ENCODE peak calls at places on chromosomes 16 and 17, in eight cellular contexts. One of them, this sample, is unnamed.

GRCh38 chr17:7651959-7652658 is 1.4 kb downstream of the ATP1B2 start:
- DNase-seq in EL: no peak
- DNase-seq in stimulated activated CD8-positive, alpha-beta memory T cell treated with anti-CD3 and anti-CD28 coated beads, Interleukin-2, amount 100 ng/mL, for 48 hours: no peak
- DNase-seq in left ventricle myocardium superior: no peak
- DNase-seq in neural crest cell: no peak
- DNase-seq in COLO829: no peak
- DNase-seq in T follicular helper cell: no peak
- DNase-seq in GM04504: no peak
- DNase-seq in this sample: no peak

GRCh38 chr17:72542317-72542716 is 421.5 kb downstream of the SOX9 start:
- DNase-seq in EL: no peak
- DNase-seq in stimulated activated CD8-positive, alpha-beta memory T cell treated with anti-CD3 and anti-CD28 coated beads, Interleukin-2, amount 100 ng/mL, for 48 hours: no peak
- DNase-seq in left ventricle myocardium superior: no peak
- DNase-seq in neural crest cell: no peak
- DNase-seq in COLO829: no peak
- DNase-seq in T follicular helper cell: no peak
- DNase-seq in GM04504: no peak
- DNase-seq in this sample: no peak

GRCh38 chr16:21233045-21233520 is 416 bp upstream of the ANKS4B start:
- DNase-seq in EL: no peak
- DNase-seq in stimulated activated CD8-positive, alpha-beta memory T cell treated with anti-CD3 and anti-CD28 coated beads, Interleukin-2, amount 100 ng/mL, for 48 hours: no peak
- DNase-seq in left ventricle myocardium superior: no peak
- DNase-seq in neural crest cell: no peak
- DNase-seq in COLO829: no peak
- DNase-seq in T follicular helper cell: no peak
- DNase-seq in GM04504: no peak
- DNase-seq in this sample: no peak

GRCh38 chr16:87207509-87207908 is 109.7 kb downstream of the C16orf95 start:
- DNase-seq in EL: peak
- DNase-seq in stimulated activated CD8-positive, alpha-beta memory T cell treated with anti-CD3 and anti-CD28 coated beads, Interleukin-2, amount 100 ng/mL, for 48 hours: no peak
- DNase-seq in left ventricle myocardium superior: no peak
- DNase-seq in neural crest cell: no peak
- DNase-seq in COLO829: no peak
- DNase-seq in T follicular helper cell: no peak
- DNase-seq in GM04504: peak
- DNase-seq in this sample: no peak

GRCh38 chr16:49095539-49095938 is 186.1 kb downstream of the CBLN1 start:
- DNase-seq in EL: no peak
- DNase-seq in stimulated activated CD8-positive, alpha-beta memory T cell treated with anti-CD3 and anti-CD28 coated beads, Interleukin-2, amount 100 ng/mL, for 48 hours: no peak
- DNase-seq in left ventricle myocardium superior: no peak
- DNase-seq in neural crest cell: no peak
- DNase-seq in COLO829: no peak
- DNase-seq in T follicular helper cell: no peak
- DNase-seq in GM04504: no peak
- DNase-seq in this sample: no peak

GRCh38 chr16:47854737-47855136 is 301.1 kb downstream of the ABCC12 start:
- DNase-seq in EL: no peak
- DNase-seq in stimulated activated CD8-positive, alpha-beta memory T cell treated with anti-CD3 and anti-CD28 coated beads, Interleukin-2, amount 100 ng/mL, for 48 hours: no peak
- DNase-seq in left ventricle myocardium superior: no peak
- DNase-seq in neural crest cell: no peak
- DNase-seq in COLO829: no peak
- DNase-seq in T follicular helper cell: no peak
- DNase-seq in GM04504: no peak
- DNase-seq in this sample: no peak

GRCh38 chr16:76583995-76584394 is 306.8 kb downstream of the CNTNAP4 start:
- DNase-seq in EL: no peak
- DNase-seq in stimulated activated CD8-positive, alpha-beta memory T cell treated with anti-CD3 and anti-CD28 coated beads, Interleukin-2, amount 100 ng/mL, for 48 hours: no peak
- DNase-seq in left ventricle myocardium superior: no peak
- DNase-seq in neural crest cell: no peak
- DNase-seq in COLO829: no peak
- DNase-seq in T follicular helper cell: no peak
- DNase-seq in GM04504: no peak
- DNase-seq in this sample: no peak

GRCh38 chr17:76384987-76385891 is 830 bp downstream of the SPHK1 start:
- DNase-seq in EL: peak
- DNase-seq in stimulated activated CD8-positive, alpha-beta memory T cell treated with anti-CD3 and anti-CD28 coated beads, Interleukin-2, amount 100 ng/mL, for 48 hours: peak
- DNase-seq in left ventricle myocardium superior: peak
- DNase-seq in neural crest cell: peak
- DNase-seq in COLO829: no peak
- DNase-seq in T follicular helper cell: peak
- DNase-seq in GM04504: peak
- DNase-seq in this sample: peak

GRCh38 chr17:63035695-63036094 is 69.7 kb downstream of the TANC2 start:
- DNase-seq in EL: peak
- DNase-seq in stimulated activated CD8-positive, alpha-beta memory T cell treated with anti-CD3 and anti-CD28 coated beads, Interleukin-2, amount 100 ng/mL, for 48 hours: no peak
- DNase-seq in left ventricle myocardium superior: no peak
- DNase-seq in neural crest cell: no peak
- DNase-seq in COLO829: no peak
- DNase-seq in T follicular helper cell: no peak
- DNase-seq in GM04504: no peak
- DNase-seq in this sample: no peak

GRCh38 chr17:67200727-67201301 is 44.2 kb downstream of the HELZ start:
- DNase-seq in EL: no peak
- DNase-seq in stimulated activated CD8-positive, alpha-beta memory T cell treated with anti-CD3 and anti-CD28 coated beads, Interleukin-2, amount 100 ng/mL, for 48 hours: no peak
- DNase-seq in left ventricle myocardium superior: no peak
- DNase-seq in neural crest cell: no peak
- DNase-seq in COLO829: peak
- DNase-seq in T follicular helper cell: no peak
- DNase-seq in GM04504: no peak
- DNase-seq in this sample: no peak

GRCh38 chr16:17063156-17063555 is 407.6 kb downstream of the XYLT1 start:
- DNase-seq in EL: no peak
- DNase-seq in stimulated activated CD8-positive, alpha-beta memory T cell treated with anti-CD3 and anti-CD28 coated beads, Interleukin-2, amount 100 ng/mL, for 48 hours: no peak
- DNase-seq in left ventricle myocardium superior: no peak
- DNase-seq in neural crest cell: no peak
- DNase-seq in COLO829: no peak
- DNase-seq in T follicular helper cell: no peak
- DNase-seq in GM04504: no peak
- DNase-seq in this sample: no peak

GRCh38 chr17:83145358-83145738 is 65.9 kb downstream of the METRNL start:
- DNase-seq in EL: no peak
- DNase-seq in stimulated activated CD8-positive, alpha-beta memory T cell treated with anti-CD3 and anti-CD28 coated beads, Interleukin-2, amount 100 ng/mL, for 48 hours: no peak
- DNase-seq in left ventricle myocardium superior: no peak
- DNase-seq in neural crest cell: no peak
- DNase-seq in COLO829: no peak
- DNase-seq in T follicular helper cell: no peak
- DNase-seq in GM04504: no peak
- DNase-seq in this sample: no peak

GRCh38 chr17:59392973-59393679 is 61.7 kb downstream of the YPEL2 start:
- DNase-seq in EL: no peak
- DNase-seq in stimulated activated CD8-positive, alpha-beta memory T cell treated with anti-CD3 and anti-CD28 coated beads, Interleukin-2, amount 100 ng/mL, for 48 hours: no peak
- DNase-seq in left ventricle myocardium superior: no peak
- DNase-seq in neural crest cell: no peak
- DNase-seq in COLO829: no peak
- DNase-seq in T follicular helper cell: no peak
- DNase-seq in GM04504: no peak
- DNase-seq in this sample: no peak

GRCh38 chr17:20965492-20965891 is 77.3 kb downstream of the USP22 start:
- DNase-seq in EL: no peak
- DNase-seq in stimulated activated CD8-positive, alpha-beta memory T cell treated with anti-CD3 and anti-CD28 coated beads, Interleukin-2, amount 100 ng/mL, for 48 hours: no peak
- DNase-seq in left ventricle myocardium superior: no peak
- DNase-seq in neural crest cell: no peak
- DNase-seq in COLO829: no peak
- DNase-seq in T follicular helper cell: no peak
- DNase-seq in GM04504: no peak
- DNase-seq in this sample: no peak

GRCh38 chr17:48134912-48135480 is 27.4 kb downstream of the SNX11 start:
- DNase-seq in EL: peak
- DNase-seq in stimulated activated CD8-positive, alpha-beta memory T cell treated with anti-CD3 and anti-CD28 coated beads, Interleukin-2, amount 100 ng/mL, for 48 hours: no peak
- DNase-seq in left ventricle myocardium superior: no peak
- DNase-seq in neural crest cell: no peak
- DNase-seq in COLO829: no peak
- DNase-seq in T follicular helper cell: no peak
- DNase-seq in GM04504: no peak
- DNase-seq in this sample: no peak

GRCh38 chr16:11152677-11153321 is 103.2 kb downstream of the SOCS1 start:
- DNase-seq in EL: no peak
- DNase-seq in stimulated activated CD8-positive, alpha-beta memory T cell treated with anti-CD3 and anti-CD28 coated beads, Interleukin-2, amount 100 ng/mL, for 48 hours: no peak
- DNase-seq in left ventricle myocardium superior: peak
- DNase-seq in neural crest cell: no peak
- DNase-seq in COLO829: no peak
- DNase-seq in T follicular helper cell: no peak
- DNase-seq in GM04504: no peak
- DNase-seq in this sample: no peak

GRCh38 chr17:70320642-70321345 is 151.5 kb downstream of the KCNJ2 start:
- DNase-seq in EL: no peak
- DNase-seq in stimulated activated CD8-positive, alpha-beta memory T cell treated with anti-CD3 and anti-CD28 coated beads, Interleukin-2, amount 100 ng/mL, for 48 hours: no peak
- DNase-seq in left ventricle myocardium superior: peak
- DNase-seq in neural crest cell: no peak
- DNase-seq in COLO829: peak
- DNase-seq in T follicular helper cell: no peak
- DNase-seq in GM04504: no peak
- DNase-seq in this sample: no peak

GRCh38 chr17:47324224-47325020 is 667 bp downstream of the EFCAB13 start:
- DNase-seq in EL: peak
- DNase-seq in stimulated activated CD8-positive, alpha-beta memory T cell treated with anti-CD3 and anti-CD28 coated beads, Interleukin-2, amount 100 ng/mL, for 48 hours: peak
- DNase-seq in left ventricle myocardium superior: peak
- DNase-seq in neural crest cell: no peak
- DNase-seq in COLO829: no peak
- DNase-seq in T follicular helper cell: peak
- DNase-seq in GM04504: no peak
- DNase-seq in this sample: peak

GRCh38 chr17:6328279-6328678 is 106.6 kb downstream of the AIPL1 start:
- DNase-seq in EL: no peak
- DNase-seq in stimulated activated CD8-positive, alpha-beta memory T cell treated with anti-CD3 and anti-CD28 coated beads, Interleukin-2, amount 100 ng/mL, for 48 hours: no peak
- DNase-seq in left ventricle myocardium superior: no peak
- DNase-seq in neural crest cell: no peak
- DNase-seq in COLO829: no peak
- DNase-seq in T follicular helper cell: no peak
- DNase-seq in GM04504: no peak
- DNase-seq in this sample: no peak

GRCh38 chr16:6558661-6559060 is 774.0 kb upstream of the RBFOX1 start:
- DNase-seq in EL: no peak
- DNase-seq in stimulated activated CD8-positive, alpha-beta memory T cell treated with anti-CD3 and anti-CD28 coated beads, Interleukin-2, amount 100 ng/mL, for 48 hours: no peak
- DNase-seq in left ventricle myocardium superior: no peak
- DNase-seq in neural crest cell: no peak
- DNase-seq in COLO829: no peak
- DNase-seq in T follicular helper cell: no peak
- DNase-seq in GM04504: no peak
- DNase-seq in this sample: no peak

GRCh38 chr16:85220125-85220839 is 108.0 kb upstream of the CIBAR2 start:
- DNase-seq in EL: peak
- DNase-seq in stimulated activated CD8-positive, alpha-beta memory T cell treated with anti-CD3 and anti-CD28 coated beads, Interleukin-2, amount 100 ng/mL, for 48 hours: no peak
- DNase-seq in left ventricle myocardium superior: peak
- DNase-seq in neural crest cell: no peak
- DNase-seq in COLO829: no peak
- DNase-seq in T follicular helper cell: no peak
- DNase-seq in GM04504: peak
- DNase-seq in this sample: no peak

GRCh38 chr17:75271955-75272847 is 1.2 kb upstream of the MIF4GD start:
- DNase-seq in EL: peak
- DNase-seq in stimulated activated CD8-positive, alpha-beta memory T cell treated with anti-CD3 and anti-CD28 coated beads, Interleukin-2, amount 100 ng/mL, for 48 hours: no peak
- DNase-seq in left ventricle myocardium superior: peak
- DNase-seq in neural crest cell: no peak
- DNase-seq in COLO829: no peak
- DNase-seq in T follicular helper cell: no peak
- DNase-seq in GM04504: peak
- DNase-seq in this sample: no peak

GRCh38 chr16:16158741-16159374 is 64.4 kb downstream of the ABCC6 start:
- DNase-seq in EL: no peak
- DNase-seq in stimulated activated CD8-positive, alpha-beta memory T cell treated with anti-CD3 and anti-CD28 coated beads, Interleukin-2, amount 100 ng/mL, for 48 hours: no peak
- DNase-seq in left ventricle myocardium superior: no peak
- DNase-seq in neural crest cell: no peak
- DNase-seq in COLO829: no peak
- DNase-seq in T follicular helper cell: no peak
- DNase-seq in GM04504: no peak
- DNase-seq in this sample: no peak

GRCh38 chr16:87305505-87306391 is 11.4 kb downstream of the C16orf95 start:
- DNase-seq in EL: peak
- DNase-seq in stimulated activated CD8-positive, alpha-beta memory T cell treated with anti-CD3 and anti-CD28 coated beads, Interleukin-2, amount 100 ng/mL, for 48 hours: no peak
- DNase-seq in left ventricle myocardium superior: no peak
- DNase-seq in neural crest cell: no peak
- DNase-seq in COLO829: no peak
- DNase-seq in T follicular helper cell: no peak
- DNase-seq in GM04504: peak
- DNase-seq in this sample: no peak

GRCh38 chr17:17395885-17396284 is 80.9 kb upstream of the MED9 start:
- DNase-seq in EL: no peak
- DNase-seq in stimulated activated CD8-positive, alpha-beta memory T cell treated with anti-CD3 and anti-CD28 coated beads, Interleukin-2, amount 100 ng/mL, for 48 hours: no peak
- DNase-seq in left ventricle myocardium superior: no peak
- DNase-seq in neural crest cell: no peak
- DNase-seq in COLO829: no peak
- DNase-seq in T follicular helper cell: no peak
- DNase-seq in GM04504: no peak
- DNase-seq in this sample: no peak

GRCh38 chr17:59746849-59747445 is 39.5 kb downstream of the VMP1 start:
- DNase-seq in EL: peak
- DNase-seq in stimulated activated CD8-positive, alpha-beta memory T cell treated with anti-CD3 and anti-CD28 coated beads, Interleukin-2, amount 100 ng/mL, for 48 hours: no peak
- DNase-seq in left ventricle myocardium superior: no peak
- DNase-seq in neural crest cell: no peak
- DNase-seq in COLO829: no peak
- DNase-seq in T follicular helper cell: no peak
- DNase-seq in GM04504: no peak
- DNase-seq in this sample: no peak

GRCh38 chr17:49696233-49696761 is 11.5 kb downstream of the SLC35B1 start:
- DNase-seq in EL: no peak
- DNase-seq in stimulated activated CD8-positive, alpha-beta memory T cell treated with anti-CD3 and anti-CD28 coated beads, Interleukin-2, amount 100 ng/mL, for 48 hours: peak
- DNase-seq in left ventricle myocardium superior: no peak
- DNase-seq in neural crest cell: no peak
- DNase-seq in COLO829: no peak
- DNase-seq in T follicular helper cell: no peak
- DNase-seq in GM04504: no peak
- DNase-seq in this sample: peak

GRCh38 chr17:28166478-28166877 is 124.0 kb downstream of the NLK start:
- DNase-seq in EL: no peak
- DNase-seq in stimulated activated CD8-positive, alpha-beta memory T cell treated with anti-CD3 and anti-CD28 coated beads, Interleukin-2, amount 100 ng/mL, for 48 hours: no peak
- DNase-seq in left ventricle myocardium superior: no peak
- DNase-seq in neural crest cell: no peak
- DNase-seq in COLO829: no peak
- DNase-seq in T follicular helper cell: no peak
- DNase-seq in GM04504: no peak
- DNase-seq in this sample: no peak

GRCh38 chr17:72561680-72562079 is 440.9 kb downstream of the SOX9 start:
- DNase-seq in EL: no peak
- DNase-seq in stimulated activated CD8-positive, alpha-beta memory T cell treated with anti-CD3 and anti-CD28 coated beads, Interleukin-2, amount 100 ng/mL, for 48 hours: no peak
- DNase-seq in left ventricle myocardium superior: no peak
- DNase-seq in neural crest cell: no peak
- DNase-seq in COLO829: no peak
- DNase-seq in T follicular helper cell: no peak
- DNase-seq in GM04504: no peak
- DNase-seq in this sample: no peak

GRCh38 chr17:206941-207560 is 25.6 kb upstream of the DOC2B start:
- DNase-seq in EL: no peak
- DNase-seq in stimulated activated CD8-positive, alpha-beta memory T cell treated with anti-CD3 and anti-CD28 coated beads, Interleukin-2, amount 100 ng/mL, for 48 hours: no peak
- DNase-seq in left ventricle myocardium superior: no peak
- DNase-seq in neural crest cell: no peak
- DNase-seq in COLO829: no peak
- DNase-seq in T follicular helper cell: no peak
- DNase-seq in GM04504: no peak
- DNase-seq in this sample: no peak